ENCODE peak calls at places on chromosomes 12 and 14, in eight cellular contexts. One of them, this sample, is unnamed.
A peak's percentile ranks its signal among the peaks of the same experiment; 100 is the strongest.

GRCh38 chr12:127189992-127190391 is 1077.0 kb upstream of the TMEM132C start:
- DNase-seq in heart left ventricle: no peak
- DNase-seq in fibroblast of the aortic adventitia: no peak
- DNase-seq in epithelial cell of esophagus: no peak
- DNase-seq in heart right ventricle: no peak
- DNase-seq in tibial artery: no peak
- DNase-seq in A549: no peak
- DNase-seq in GM12865: no peak
- DNase-seq in this sample: no peak

GRCh38 chr14:26765768-26766550 is 168.1 kb upstream of the NOVA1 start:
- DNase-seq in heart left ventricle: peak; percentile 55
- DNase-seq in fibroblast of the aortic adventitia: peak; percentile 96
- DNase-seq in epithelial cell of esophagus: peak; percentile 53
- DNase-seq in heart right ventricle: peak; percentile 12
- DNase-seq in tibial artery: no peak
- DNase-seq in A549: peak; percentile 81
- DNase-seq in GM12865: no peak
- DNase-seq in this sample: peak; percentile 97

GRCh38 chr12:40183745-40184144 is 41.1 kb upstream of the LRRK2 start:
- DNase-seq in heart left ventricle: no peak
- DNase-seq in fibroblast of the aortic adventitia: no peak
- DNase-seq in epithelial cell of esophagus: no peak
- DNase-seq in heart right ventricle: no peak
- DNase-seq in tibial artery: no peak
- DNase-seq in A549: no peak
- DNase-seq in GM12865: no peak
- DNase-seq in this sample: no peak

GRCh38 chr14:51533877-51534553 is 117.7 kb upstream of the FRMD6 start:
- DNase-seq in heart left ventricle: no peak
- DNase-seq in fibroblast of the aortic adventitia: no peak
- DNase-seq in epithelial cell of esophagus: peak; percentile 60
- DNase-seq in heart right ventricle: no peak
- DNase-seq in tibial artery: no peak
- DNase-seq in A549: no peak
- DNase-seq in GM12865: no peak
- DNase-seq in this sample: no peak

GRCh38 chr14:92841930-92842329 is 47.8 kb downstream of the GOLGA5 start:
- DNase-seq in heart left ventricle: no peak
- DNase-seq in fibroblast of the aortic adventitia: no peak
- DNase-seq in epithelial cell of esophagus: no peak
- DNase-seq in heart right ventricle: no peak
- DNase-seq in tibial artery: no peak
- DNase-seq in A549: no peak
- DNase-seq in GM12865: no peak
- DNase-seq in this sample: no peak

GRCh38 chr12:92340441-92341332 is 195.0 kb upstream of the BTG1 start:
- DNase-seq in heart left ventricle: no peak
- DNase-seq in fibroblast of the aortic adventitia: peak; percentile 72
- DNase-seq in epithelial cell of esophagus: peak; percentile 80
- DNase-seq in heart right ventricle: no peak
- DNase-seq in tibial artery: no peak
- DNase-seq in A549: no peak
- DNase-seq in GM12865: peak; percentile 28
- DNase-seq in this sample: no peak

GRCh38 chr14:25463475-25463874 is 413.5 kb upstream of the STXBP6 start:
- DNase-seq in heart left ventricle: no peak
- DNase-seq in fibroblast of the aortic adventitia: no peak
- DNase-seq in epithelial cell of esophagus: no peak
- DNase-seq in heart right ventricle: no peak
- DNase-seq in tibial artery: no peak
- DNase-seq in A549: no peak
- DNase-seq in GM12865: no peak
- DNase-seq in this sample: no peak

GRCh38 chr12:53461591-53461990 is 9.7 kb downstream of the PCBP2 start:
- DNase-seq in heart left ventricle: no peak
- DNase-seq in fibroblast of the aortic adventitia: no peak
- DNase-seq in epithelial cell of esophagus: no peak
- DNase-seq in heart right ventricle: no peak
- DNase-seq in tibial artery: no peak
- DNase-seq in A549: no peak
- DNase-seq in GM12865: no peak
- DNase-seq in this sample: no peak

GRCh38 chr12:41190360-41190759 is 2.2 kb downstream of the PDZRN4 start:
- DNase-seq in heart left ventricle: no peak
- DNase-seq in fibroblast of the aortic adventitia: no peak
- DNase-seq in epithelial cell of esophagus: peak; percentile 22
- DNase-seq in heart right ventricle: no peak
- DNase-seq in tibial artery: no peak
- DNase-seq in A549: peak; percentile 44
- DNase-seq in GM12865: no peak
- DNase-seq in this sample: no peak

GRCh38 chr12:78562358-78563205 is 302.0 kb upstream of the SYT1 start:
- DNase-seq in heart left ventricle: no peak
- DNase-seq in fibroblast of the aortic adventitia: peak; percentile 40
- DNase-seq in epithelial cell of esophagus: peak; percentile 51
- DNase-seq in heart right ventricle: no peak
- DNase-seq in tibial artery: no peak
- DNase-seq in A549: peak; percentile 46
- DNase-seq in GM12865: peak; percentile 8
- DNase-seq in this sample: no peak

GRCh38 chr14:61472025-61472672 is 150.8 kb downstream of the PRKCH start:
- DNase-seq in heart left ventricle: peak; percentile 55
- DNase-seq in fibroblast of the aortic adventitia: peak; percentile 97
- DNase-seq in epithelial cell of esophagus: peak; percentile 96
- DNase-seq in heart right ventricle: peak; percentile 45
- DNase-seq in tibial artery: no peak
- DNase-seq in A549: peak; percentile 89
- DNase-seq in GM12865: peak; percentile 39
- DNase-seq in this sample: peak; percentile 96

GRCh38 chr12:113207621-113208040 is 13.6 kb upstream of the TPCN1 start:
- DNase-seq in heart left ventricle: no peak
- DNase-seq in fibroblast of the aortic adventitia: no peak
- DNase-seq in epithelial cell of esophagus: no peak
- DNase-seq in heart right ventricle: no peak
- DNase-seq in tibial artery: no peak
- DNase-seq in A549: no peak
- DNase-seq in GM12865: peak; percentile 31
- DNase-seq in this sample: no peak

GRCh38 chr12:110531741-110532333 is 29.7 kb downstream of the RAD9B start:
- DNase-seq in heart left ventricle: no peak
- DNase-seq in fibroblast of the aortic adventitia: peak; percentile 60
- DNase-seq in epithelial cell of esophagus: peak; percentile 50
- DNase-seq in heart right ventricle: no peak
- DNase-seq in tibial artery: no peak
- DNase-seq in A549: no peak
- DNase-seq in GM12865: peak; percentile 89
- DNase-seq in this sample: peak; percentile 50

GRCh38 chr12:28955921-28956320 is 193.2 kb upstream of the FAR2 start:
- DNase-seq in heart left ventricle: no peak
- DNase-seq in fibroblast of the aortic adventitia: peak; percentile 22
- DNase-seq in epithelial cell of esophagus: no peak
- DNase-seq in heart right ventricle: no peak
- DNase-seq in tibial artery: no peak
- DNase-seq in A549: no peak
- DNase-seq in GM12865: no peak
- DNase-seq in this sample: no peak
- H3K4me3 ChIP-seq in heart left ventricle: no peak overlapping the region
- H3K4me3 ChIP-seq in fibroblast of the aortic adventitia: no peak overlapping the region
- H3K4me3 ChIP-seq in epithelial cell of esophagus: no peak overlapping the region
- H3K4me3 ChIP-seq in heart right ventricle: no peak overlapping the region
- H3K4me3 ChIP-seq in tibial artery: no peak overlapping the region
- H3K4me3 ChIP-seq in A549: no peak overlapping the region
- H3K4me3 ChIP-seq in GM12865: no peak overlapping the region
- H3K4me3 ChIP-seq in this sample: no peak overlapping the region

DNA sequence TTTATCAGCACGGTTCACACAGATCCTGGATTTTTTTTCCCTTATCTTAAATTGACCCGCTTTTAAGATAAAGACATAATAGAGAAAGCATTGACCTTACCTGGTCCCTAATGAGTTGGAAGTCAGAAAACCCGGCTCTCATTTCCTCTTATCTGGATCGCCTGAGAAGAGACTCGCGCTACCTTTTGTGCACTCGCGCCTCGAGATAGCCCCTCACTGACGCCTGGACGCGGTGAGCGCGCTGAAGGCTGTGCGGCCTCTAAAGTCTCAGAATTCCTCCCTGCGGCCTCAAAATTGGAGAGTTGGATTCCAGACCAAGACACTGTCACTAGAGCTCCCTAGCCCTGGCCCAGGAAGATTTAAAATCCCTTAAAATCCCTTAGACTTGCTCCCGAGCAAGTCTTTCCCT is 7.0 kb downstream of the NKX2-1 start:
- DNase-seq in heart left ventricle: no peak
- DNase-seq in fibroblast of the aortic adventitia: no peak
- DNase-seq in epithelial cell of esophagus: no peak
- DNase-seq in heart right ventricle: no peak
- DNase-seq in tibial artery: no peak
- DNase-seq in A549: no peak
- DNase-seq in GM12865: no peak
- DNase-seq in this sample: no peak
- H3K4me3 ChIP-seq in heart left ventricle: no peak overlapping the region
- H3K4me3 ChIP-seq in fibroblast of the aortic adventitia: no peak overlapping the region
- H3K4me3 ChIP-seq in epithelial cell of esophagus: peak overlapping the region; percentile 9
- H3K4me3 ChIP-seq in heart right ventricle: no peak overlapping the region
- H3K4me3 ChIP-seq in tibial artery: no peak overlapping the region
- H3K4me3 ChIP-seq in A549: no peak overlapping the region
- H3K4me3 ChIP-seq in GM12865: no peak overlapping the region
- H3K4me3 ChIP-seq in this sample: no peak overlapping the region

GRCh38 chr14:104469591-104469990 is 110.0 kb upstream of the C14orf180 start:
- DNase-seq in heart left ventricle: no peak
- DNase-seq in fibroblast of the aortic adventitia: no peak
- DNase-seq in epithelial cell of esophagus: no peak
- DNase-seq in heart right ventricle: no peak
- DNase-seq in tibial artery: no peak
- DNase-seq in A549: no peak
- DNase-seq in GM12865: no peak
- DNase-seq in this sample: no peak
- H3K4me3 ChIP-seq in heart left ventricle: no peak overlapping the region
- H3K4me3 ChIP-seq in fibroblast of the aortic adventitia: no peak overlapping the region
- H3K4me3 ChIP-seq in epithelial cell of esophagus: no peak overlapping the region
- H3K4me3 ChIP-seq in heart right ventricle: no peak overlapping the region
- H3K4me3 ChIP-seq in tibial artery: no peak overlapping the region
- H3K4me3 ChIP-seq in A549: no peak overlapping the region
- H3K4me3 ChIP-seq in GM12865: no peak overlapping the region
- H3K4me3 ChIP-seq in this sample: no peak overlapping the region

GRCh38 chr12:54629925-54630324 is 4.8 kb downstream of the LACRT start:
- DNase-seq in heart left ventricle: no peak
- DNase-seq in fibroblast of the aortic adventitia: no peak
- DNase-seq in epithelial cell of esophagus: no peak
- DNase-seq in heart right ventricle: no peak
- DNase-seq in tibial artery: no peak
- DNase-seq in A549: no peak
- DNase-seq in GM12865: no peak
- DNase-seq in this sample: no peak

GRCh38 chr12:54631551-54631950 is 3.1 kb downstream of the LACRT start:
- DNase-seq in heart left ventricle: no peak
- DNase-seq in fibroblast of the aortic adventitia: no peak
- DNase-seq in epithelial cell of esophagus: no peak
- DNase-seq in heart right ventricle: no peak
- DNase-seq in tibial artery: no peak
- DNase-seq in A549: no peak
- DNase-seq in GM12865: no peak
- DNase-seq in this sample: no peak

GRCh38 chr12:54631988-54632728 is 2.5 kb downstream of the LACRT start:
- DNase-seq in heart left ventricle: no peak
- DNase-seq in fibroblast of the aortic adventitia: no peak
- DNase-seq in epithelial cell of esophagus: no peak
- DNase-seq in heart right ventricle: no peak
- DNase-seq in tibial artery: no peak
- DNase-seq in A549: no peak
- DNase-seq in GM12865: no peak
- DNase-seq in this sample: no peak

DNA sequence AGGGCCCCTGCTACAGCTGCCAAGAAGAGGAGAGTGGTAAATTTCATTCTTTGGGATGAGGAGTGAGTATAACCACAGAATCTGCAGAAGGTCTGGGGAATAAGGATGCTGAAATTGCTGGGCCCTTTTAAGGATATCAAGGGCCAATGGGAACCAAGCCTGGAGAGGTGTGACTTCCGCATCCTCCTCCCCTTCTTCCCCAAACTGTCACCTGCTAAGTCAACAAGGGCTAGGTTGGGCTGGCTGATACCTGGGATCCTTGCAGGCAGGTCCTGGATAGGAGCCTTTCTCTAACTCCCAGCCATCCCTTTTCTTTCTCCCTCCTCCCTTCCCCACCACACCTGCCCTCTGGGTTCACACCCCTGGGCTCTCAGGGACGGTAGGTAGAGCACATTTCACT is at the start of gene LACRT:
- DNase-seq in heart left ventricle: no peak
- DNase-seq in fibroblast of the aortic adventitia: no peak
- DNase-seq in epithelial cell of esophagus: no peak
- DNase-seq in heart right ventricle: no peak
- DNase-seq in tibial artery: no peak
- DNase-seq in A549: no peak
- DNase-seq in GM12865: no peak
- DNase-seq in this sample: no peak
- H3K4me3 ChIP-seq in heart left ventricle: no peak within 1 kb of the TSS
- H3K4me3 ChIP-seq in fibroblast of the aortic adventitia: no peak within 1 kb of the TSS
- H3K4me3 ChIP-seq in epithelial cell of esophagus: no peak within 1 kb of the TSS
- H3K4me3 ChIP-seq in heart right ventricle: no peak within 1 kb of the TSS
- H3K4me3 ChIP-seq in tibial artery: no peak within 1 kb of the TSS
- H3K4me3 ChIP-seq in A549: no peak within 1 kb of the TSS
- H3K4me3 ChIP-seq in GM12865: no peak within 1 kb of the TSS
- H3K4me3 ChIP-seq in this sample: no peak within 1 kb of the TSS

GRCh38 chr12:14880890-14881453 is 4.7 kb downstream of the MGP start:
- DNase-seq in heart left ventricle: no peak
- DNase-seq in fibroblast of the aortic adventitia: no peak
- DNase-seq in epithelial cell of esophagus: no peak
- DNase-seq in heart right ventricle: no peak
- DNase-seq in tibial artery: no peak
- DNase-seq in A549: no peak
- DNase-seq in GM12865: no peak
- DNase-seq in this sample: no peak

GRCh38 chr12:14883663-14884062 is 2.0 kb downstream of the MGP start:
- DNase-seq in heart left ventricle: no peak
- DNase-seq in fibroblast of the aortic adventitia: no peak
- DNase-seq in epithelial cell of esophagus: no peak
- DNase-seq in heart right ventricle: no peak
- DNase-seq in tibial artery: no peak
- DNase-seq in A549: no peak
- DNase-seq in GM12865: no peak
- DNase-seq in this sample: no peak

GRCh38 chr12:14884458-14884878 is 1.2 kb downstream of the MGP start:
- DNase-seq in heart left ventricle: peak; percentile 84
- DNase-seq in fibroblast of the aortic adventitia: peak; percentile 91
- DNase-seq in epithelial cell of esophagus: peak; percentile 68
- DNase-seq in heart right ventricle: peak; percentile 73
- DNase-seq in tibial artery: peak; percentile 92
- DNase-seq in A549: no peak
- DNase-seq in GM12865: peak; percentile 93
- DNase-seq in this sample: peak; percentile 71

GRCh38 chr12:14885718-14886201 is at the start of gene MGP:
- DNase-seq in heart left ventricle: peak; percentile 46
- DNase-seq in fibroblast of the aortic adventitia: peak; percentile 98
- DNase-seq in epithelial cell of esophagus: no peak
- DNase-seq in heart right ventricle: no peak
- DNase-seq in tibial artery: peak; percentile 90
- DNase-seq in A549: no peak
- DNase-seq in GM12865: no peak
- DNase-seq in this sample: no peak

GRCh38 chr12:14886271-14886670 is 617 bp upstream of the MGP start:
- DNase-seq in heart left ventricle: no peak
- DNase-seq in fibroblast of the aortic adventitia: no peak
- DNase-seq in epithelial cell of esophagus: peak; percentile 28
- DNase-seq in heart right ventricle: no peak
- DNase-seq in tibial artery: no peak
- DNase-seq in A549: no peak
- DNase-seq in GM12865: no peak
- DNase-seq in this sample: no peak
- H3K4me3 ChIP-seq in heart left ventricle: no peak overlapping the region
- H3K4me3 ChIP-seq in fibroblast of the aortic adventitia: peak overlapping the region; percentile 73
- H3K4me3 ChIP-seq in epithelial cell of esophagus: no peak overlapping the region
- H3K4me3 ChIP-seq in heart right ventricle: peak overlapping the region; percentile 57
- H3K4me3 ChIP-seq in tibial artery: peak overlapping the region; percentile 58
- H3K4me3 ChIP-seq in A549: no peak overlapping the region
- H3K4me3 ChIP-seq in GM12865: no peak overlapping the region
- H3K4me3 ChIP-seq in this sample: no peak overlapping the region